ENCODE peak calls at places on chromosomes 7 and 10, in eight cellular contexts. One of them, this sample, is unnamed.

GRCh38 chr7:27961255-27961654 is 219.3 kb downstream of the JAZF1 start:
- DNase-seq in transverse colon: no peak
- DNase-seq in stimulated activated CD4-positive, alpha-beta T cell treated with anti-CD3 and anti-CD28 coated beads, Interleukin-2, amount 100 ng/mL, for 48 hours: no peak
- DNase-seq in DND-41: no peak
- DNase-seq in T-helper 1 cell: no peak
- DNase-seq in sciatic nerve: no peak
- DNase-seq in activated T-cell treated with anti-CD3 and anti-CD28 coated beads for 1 hour: no peak
- DNase-seq in posterior cingulate gyrus: no peak
- DNase-seq in this sample: no peak

GRCh38 chr10:34697366-34698247 is 117.5 kb downstream of the PARD3 start:
- DNase-seq in transverse colon: no peak
- DNase-seq in stimulated activated CD4-positive, alpha-beta T cell treated with anti-CD3 and anti-CD28 coated beads, Interleukin-2, amount 100 ng/mL, for 48 hours: no peak
- DNase-seq in DND-41: no peak
- DNase-seq in T-helper 1 cell: no peak
- DNase-seq in sciatic nerve: no peak
- DNase-seq in activated T-cell treated with anti-CD3 and anti-CD28 coated beads for 1 hour: no peak
- DNase-seq in posterior cingulate gyrus: no peak
- DNase-seq in this sample: no peak

GRCh38 chr7:127997226-127997922 is 33.9 kb downstream of the LRRC4 start:
- DNase-seq in transverse colon: no peak
- DNase-seq in stimulated activated CD4-positive, alpha-beta T cell treated with anti-CD3 and anti-CD28 coated beads, Interleukin-2, amount 100 ng/mL, for 48 hours: no peak
- DNase-seq in DND-41: no peak
- DNase-seq in T-helper 1 cell: no peak
- DNase-seq in sciatic nerve: no peak
- DNase-seq in activated T-cell treated with anti-CD3 and anti-CD28 coated beads for 1 hour: no peak
- DNase-seq in posterior cingulate gyrus: no peak
- DNase-seq in this sample: no peak

GRCh38 chr7:85695041-85695990 is 508.5 kb upstream of the SEMA3D start:
- DNase-seq in transverse colon: no peak
- DNase-seq in stimulated activated CD4-positive, alpha-beta T cell treated with anti-CD3 and anti-CD28 coated beads, Interleukin-2, amount 100 ng/mL, for 48 hours: no peak
- DNase-seq in DND-41: no peak
- DNase-seq in T-helper 1 cell: no peak
- DNase-seq in sciatic nerve: no peak
- DNase-seq in activated T-cell treated with anti-CD3 and anti-CD28 coated beads for 1 hour: no peak
- DNase-seq in posterior cingulate gyrus: no peak
- DNase-seq in this sample: no peak

GRCh38 chr7:19275000-19275399 is 129.8 kb upstream of the FERD3L start:
- DNase-seq in transverse colon: no peak
- DNase-seq in stimulated activated CD4-positive, alpha-beta T cell treated with anti-CD3 and anti-CD28 coated beads, Interleukin-2, amount 100 ng/mL, for 48 hours: no peak
- DNase-seq in DND-41: no peak
- DNase-seq in T-helper 1 cell: no peak
- DNase-seq in sciatic nerve: no peak
- DNase-seq in activated T-cell treated with anti-CD3 and anti-CD28 coated beads for 1 hour: no peak
- DNase-seq in posterior cingulate gyrus: no peak
- DNase-seq in this sample: no peak

GRCh38 chr7:106367018-106367420 is 82.2 kb upstream of the NAMPT start:
- DNase-seq in transverse colon: no peak
- DNase-seq in stimulated activated CD4-positive, alpha-beta T cell treated with anti-CD3 and anti-CD28 coated beads, Interleukin-2, amount 100 ng/mL, for 48 hours: no peak
- DNase-seq in DND-41: peak
- DNase-seq in T-helper 1 cell: no peak
- DNase-seq in sciatic nerve: no peak
- DNase-seq in activated T-cell treated with anti-CD3 and anti-CD28 coated beads for 1 hour: no peak
- DNase-seq in posterior cingulate gyrus: no peak
- DNase-seq in this sample: no peak

GRCh38 chr7:143315782-143316181 is at the start of gene CLCN1:
- DNase-seq in transverse colon: no peak
- DNase-seq in stimulated activated CD4-positive, alpha-beta T cell treated with anti-CD3 and anti-CD28 coated beads, Interleukin-2, amount 100 ng/mL, for 48 hours: no peak
- DNase-seq in DND-41: no peak
- DNase-seq in T-helper 1 cell: no peak
- DNase-seq in sciatic nerve: no peak
- DNase-seq in activated T-cell treated with anti-CD3 and anti-CD28 coated beads for 1 hour: no peak
- DNase-seq in posterior cingulate gyrus: no peak
- DNase-seq in this sample: no peak

GRCh38 chr10:78207216-78207615 is 173.6 kb downstream of the RPS24 start:
- DNase-seq in transverse colon: no peak
- DNase-seq in stimulated activated CD4-positive, alpha-beta T cell treated with anti-CD3 and anti-CD28 coated beads, Interleukin-2, amount 100 ng/mL, for 48 hours: no peak
- DNase-seq in DND-41: no peak
- DNase-seq in T-helper 1 cell: no peak
- DNase-seq in sciatic nerve: no peak
- DNase-seq in activated T-cell treated with anti-CD3 and anti-CD28 coated beads for 1 hour: no peak
- DNase-seq in posterior cingulate gyrus: no peak
- DNase-seq in this sample: no peak

GRCh38 chr10:22250897-22251605 is 33.2 kb upstream of the EBLN1 start:
- DNase-seq in transverse colon: no peak
- DNase-seq in stimulated activated CD4-positive, alpha-beta T cell treated with anti-CD3 and anti-CD28 coated beads, Interleukin-2, amount 100 ng/mL, for 48 hours: no peak
- DNase-seq in DND-41: no peak
- DNase-seq in T-helper 1 cell: no peak
- DNase-seq in sciatic nerve: no peak
- DNase-seq in activated T-cell treated with anti-CD3 and anti-CD28 coated beads for 1 hour: no peak
- DNase-seq in posterior cingulate gyrus: no peak
- DNase-seq in this sample: no peak

GRCh38 chr7:38686888-38687287 is 55.7 kb upstream of the AMPH start:
- DNase-seq in transverse colon: no peak
- DNase-seq in stimulated activated CD4-positive, alpha-beta T cell treated with anti-CD3 and anti-CD28 coated beads, Interleukin-2, amount 100 ng/mL, for 48 hours: no peak
- DNase-seq in DND-41: no peak
- DNase-seq in T-helper 1 cell: no peak
- DNase-seq in sciatic nerve: no peak
- DNase-seq in activated T-cell treated with anti-CD3 and anti-CD28 coated beads for 1 hour: no peak
- DNase-seq in posterior cingulate gyrus: no peak
- DNase-seq in this sample: no peak

GRCh38 chr7:108460964-108461363 is 4.7 kb upstream of the NRCAM start:
- DNase-seq in transverse colon: no peak
- DNase-seq in stimulated activated CD4-positive, alpha-beta T cell treated with anti-CD3 and anti-CD28 coated beads, Interleukin-2, amount 100 ng/mL, for 48 hours: no peak
- DNase-seq in DND-41: no peak
- DNase-seq in T-helper 1 cell: no peak
- DNase-seq in sciatic nerve: no peak
- DNase-seq in activated T-cell treated with anti-CD3 and anti-CD28 coated beads for 1 hour: no peak
- DNase-seq in posterior cingulate gyrus: no peak
- DNase-seq in this sample: no peak

GRCh38 chr7:141178486-141179135 is 104.7 kb downstream of the TMEM178B start:
- DNase-seq in transverse colon: no peak
- DNase-seq in stimulated activated CD4-positive, alpha-beta T cell treated with anti-CD3 and anti-CD28 coated beads, Interleukin-2, amount 100 ng/mL, for 48 hours: no peak
- DNase-seq in DND-41: no peak
- DNase-seq in T-helper 1 cell: no peak
- DNase-seq in sciatic nerve: no peak
- DNase-seq in activated T-cell treated with anti-CD3 and anti-CD28 coated beads for 1 hour: no peak
- DNase-seq in posterior cingulate gyrus: no peak
- DNase-seq in this sample: no peak

GRCh38 chr10:131667047-131667446 is 233.8 kb upstream of the PPP2R2D start:
- DNase-seq in transverse colon: no peak
- DNase-seq in stimulated activated CD4-positive, alpha-beta T cell treated with anti-CD3 and anti-CD28 coated beads, Interleukin-2, amount 100 ng/mL, for 48 hours: no peak
- DNase-seq in DND-41: no peak
- DNase-seq in T-helper 1 cell: no peak
- DNase-seq in sciatic nerve: no peak
- DNase-seq in activated T-cell treated with anti-CD3 and anti-CD28 coated beads for 1 hour: no peak
- DNase-seq in posterior cingulate gyrus: no peak
- DNase-seq in this sample: no peak

GRCh38 chr10:71980181-71981023 is 16.2 kb downstream of the CHST3 start:
- DNase-seq in transverse colon: no peak
- DNase-seq in stimulated activated CD4-positive, alpha-beta T cell treated with anti-CD3 and anti-CD28 coated beads, Interleukin-2, amount 100 ng/mL, for 48 hours: no peak
- DNase-seq in DND-41: no peak
- DNase-seq in T-helper 1 cell: no peak
- DNase-seq in sciatic nerve: no peak
- DNase-seq in activated T-cell treated with anti-CD3 and anti-CD28 coated beads for 1 hour: no peak
- DNase-seq in posterior cingulate gyrus: no peak
- DNase-seq in this sample: no peak

GRCh38 chr10:12414278-12414988 is 65.1 kb downstream of the CAMK1D start:
- DNase-seq in transverse colon: no peak
- DNase-seq in stimulated activated CD4-positive, alpha-beta T cell treated with anti-CD3 and anti-CD28 coated beads, Interleukin-2, amount 100 ng/mL, for 48 hours: no peak
- DNase-seq in DND-41: no peak
- DNase-seq in T-helper 1 cell: no peak
- DNase-seq in sciatic nerve: no peak
- DNase-seq in activated T-cell treated with anti-CD3 and anti-CD28 coated beads for 1 hour: no peak
- DNase-seq in posterior cingulate gyrus: no peak
- DNase-seq in this sample: no peak

GRCh38 chr7:13731643-13732042 is 257.8 kb downstream of the ETV1 start:
- DNase-seq in transverse colon: no peak
- DNase-seq in stimulated activated CD4-positive, alpha-beta T cell treated with anti-CD3 and anti-CD28 coated beads, Interleukin-2, amount 100 ng/mL, for 48 hours: no peak
- DNase-seq in DND-41: no peak
- DNase-seq in T-helper 1 cell: no peak
- DNase-seq in sciatic nerve: no peak
- DNase-seq in activated T-cell treated with anti-CD3 and anti-CD28 coated beads for 1 hour: no peak
- DNase-seq in posterior cingulate gyrus: no peak
- DNase-seq in this sample: no peak

GRCh38 chr7:155356323-155357105 is 58.8 kb downstream of the INSIG1 start:
- DNase-seq in transverse colon: no peak
- DNase-seq in stimulated activated CD4-positive, alpha-beta T cell treated with anti-CD3 and anti-CD28 coated beads, Interleukin-2, amount 100 ng/mL, for 48 hours: no peak
- DNase-seq in DND-41: peak
- DNase-seq in T-helper 1 cell: no peak
- DNase-seq in sciatic nerve: peak
- DNase-seq in activated T-cell treated with anti-CD3 and anti-CD28 coated beads for 1 hour: no peak
- DNase-seq in posterior cingulate gyrus: no peak
- DNase-seq in this sample: no peak

GRCh38 chr10:50396491-50397311 is 145.4 kb upstream of the ASAH2 start:
- DNase-seq in transverse colon: no peak
- DNase-seq in stimulated activated CD4-positive, alpha-beta T cell treated with anti-CD3 and anti-CD28 coated beads, Interleukin-2, amount 100 ng/mL, for 48 hours: peak
- DNase-seq in DND-41: no peak
- DNase-seq in T-helper 1 cell: no peak
- DNase-seq in sciatic nerve: no peak
- DNase-seq in activated T-cell treated with anti-CD3 and anti-CD28 coated beads for 1 hour: no peak
- DNase-seq in posterior cingulate gyrus: no peak
- DNase-seq in this sample: no peak

GRCh38 chr7:150417863-150418262 is 32.6 kb upstream of the GIMAP8 start:
- DNase-seq in transverse colon: no peak
- DNase-seq in stimulated activated CD4-positive, alpha-beta T cell treated with anti-CD3 and anti-CD28 coated beads, Interleukin-2, amount 100 ng/mL, for 48 hours: no peak
- DNase-seq in DND-41: peak
- DNase-seq in T-helper 1 cell: no peak
- DNase-seq in sciatic nerve: peak
- DNase-seq in activated T-cell treated with anti-CD3 and anti-CD28 coated beads for 1 hour: no peak
- DNase-seq in posterior cingulate gyrus: no peak
- DNase-seq in this sample: no peak

GRCh38 chr7:2934984-2935740 is 91.1 kb upstream of the GNA12 start:
- DNase-seq in transverse colon: no peak
- DNase-seq in stimulated activated CD4-positive, alpha-beta T cell treated with anti-CD3 and anti-CD28 coated beads, Interleukin-2, amount 100 ng/mL, for 48 hours: no peak
- DNase-seq in DND-41: no peak
- DNase-seq in T-helper 1 cell: no peak
- DNase-seq in sciatic nerve: peak
- DNase-seq in activated T-cell treated with anti-CD3 and anti-CD28 coated beads for 1 hour: no peak
- DNase-seq in posterior cingulate gyrus: no peak
- DNase-seq in this sample: no peak

GRCh38 chr10:53697038-53697437 is 924.5 kb upstream of the MBL2 start:
- DNase-seq in transverse colon: no peak
- DNase-seq in stimulated activated CD4-positive, alpha-beta T cell treated with anti-CD3 and anti-CD28 coated beads, Interleukin-2, amount 100 ng/mL, for 48 hours: no peak
- DNase-seq in DND-41: no peak
- DNase-seq in T-helper 1 cell: no peak
- DNase-seq in sciatic nerve: no peak
- DNase-seq in activated T-cell treated with anti-CD3 and anti-CD28 coated beads for 1 hour: no peak
- DNase-seq in posterior cingulate gyrus: no peak
- DNase-seq in this sample: no peak

GRCh38 chr7:47073284-47073683 is 508.6 kb downstream of the TNS3 start:
- DNase-seq in transverse colon: no peak
- DNase-seq in stimulated activated CD4-positive, alpha-beta T cell treated with anti-CD3 and anti-CD28 coated beads, Interleukin-2, amount 100 ng/mL, for 48 hours: no peak
- DNase-seq in DND-41: no peak
- DNase-seq in T-helper 1 cell: no peak
- DNase-seq in sciatic nerve: no peak
- DNase-seq in activated T-cell treated with anti-CD3 and anti-CD28 coated beads for 1 hour: no peak
- DNase-seq in posterior cingulate gyrus: no peak
- DNase-seq in this sample: no peak

GRCh38 chr10:51422311-51423120 is 276.9 kb downstream of the CSTF2T start:
- DNase-seq in transverse colon: peak
- DNase-seq in stimulated activated CD4-positive, alpha-beta T cell treated with anti-CD3 and anti-CD28 coated beads, Interleukin-2, amount 100 ng/mL, for 48 hours: peak
- DNase-seq in DND-41: peak
- DNase-seq in T-helper 1 cell: no peak
- DNase-seq in sciatic nerve: peak
- DNase-seq in activated T-cell treated with anti-CD3 and anti-CD28 coated beads for 1 hour: peak
- DNase-seq in posterior cingulate gyrus: no peak
- DNase-seq in this sample: peak

GRCh38 chr7:123557016-123557630 is 495 bp downstream of the NDUFA5 start:
- DNase-seq in transverse colon: no peak
- DNase-seq in stimulated activated CD4-positive, alpha-beta T cell treated with anti-CD3 and anti-CD28 coated beads, Interleukin-2, amount 100 ng/mL, for 48 hours: no peak
- DNase-seq in DND-41: no peak
- DNase-seq in T-helper 1 cell: no peak
- DNase-seq in sciatic nerve: no peak
- DNase-seq in activated T-cell treated with anti-CD3 and anti-CD28 coated beads for 1 hour: no peak
- DNase-seq in posterior cingulate gyrus: no peak
- DNase-seq in this sample: no peak

GRCh38 chr7:128201067-128201689 is 39.9 kb upstream of the LEP start:
- DNase-seq in transverse colon: no peak
- DNase-seq in stimulated activated CD4-positive, alpha-beta T cell treated with anti-CD3 and anti-CD28 coated beads, Interleukin-2, amount 100 ng/mL, for 48 hours: no peak
- DNase-seq in DND-41: no peak
- DNase-seq in T-helper 1 cell: no peak
- DNase-seq in sciatic nerve: no peak
- DNase-seq in activated T-cell treated with anti-CD3 and anti-CD28 coated beads for 1 hour: no peak
- DNase-seq in posterior cingulate gyrus: no peak
- DNase-seq in this sample: no peak

GRCh38 chr7:146636033-146636356 is 519.4 kb downstream of the CNTNAP2 start:
- DNase-seq in transverse colon: no peak
- DNase-seq in stimulated activated CD4-positive, alpha-beta T cell treated with anti-CD3 and anti-CD28 coated beads, Interleukin-2, amount 100 ng/mL, for 48 hours: no peak
- DNase-seq in DND-41: no peak
- DNase-seq in T-helper 1 cell: no peak
- DNase-seq in sciatic nerve: no peak
- DNase-seq in activated T-cell treated with anti-CD3 and anti-CD28 coated beads for 1 hour: no peak
- DNase-seq in posterior cingulate gyrus: no peak
- DNase-seq in this sample: no peak

GRCh38 chr10:102227050-102227449 is 951 bp downstream of the ELOVL3 start:
- DNase-seq in transverse colon: no peak
- DNase-seq in stimulated activated CD4-positive, alpha-beta T cell treated with anti-CD3 and anti-CD28 coated beads, Interleukin-2, amount 100 ng/mL, for 48 hours: no peak
- DNase-seq in DND-41: no peak
- DNase-seq in T-helper 1 cell: no peak
- DNase-seq in sciatic nerve: no peak
- DNase-seq in activated T-cell treated with anti-CD3 and anti-CD28 coated beads for 1 hour: no peak
- DNase-seq in posterior cingulate gyrus: no peak
- DNase-seq in this sample: no peak

GRCh38 chr10:114023198-114023597 is 20.5 kb upstream of the ADRB1 start:
- DNase-seq in transverse colon: no peak
- DNase-seq in stimulated activated CD4-positive, alpha-beta T cell treated with anti-CD3 and anti-CD28 coated beads, Interleukin-2, amount 100 ng/mL, for 48 hours: no peak
- DNase-seq in DND-41: no peak
- DNase-seq in T-helper 1 cell: no peak
- DNase-seq in sciatic nerve: no peak
- DNase-seq in activated T-cell treated with anti-CD3 and anti-CD28 coated beads for 1 hour: no peak
- DNase-seq in posterior cingulate gyrus: no peak
- DNase-seq in this sample: no peak

GRCh38 chr7:22662031-22662430 is 65.0 kb upstream of the IL6 start:
- DNase-seq in transverse colon: no peak
- DNase-seq in stimulated activated CD4-positive, alpha-beta T cell treated with anti-CD3 and anti-CD28 coated beads, Interleukin-2, amount 100 ng/mL, for 48 hours: no peak
- DNase-seq in DND-41: no peak
- DNase-seq in T-helper 1 cell: no peak
- DNase-seq in sciatic nerve: no peak
- DNase-seq in activated T-cell treated with anti-CD3 and anti-CD28 coated beads for 1 hour: no peak
- DNase-seq in posterior cingulate gyrus: no peak
- DNase-seq in this sample: no peak

GRCh38 chr7:133704436-133704835 is 422.7 kb upstream of the LRGUK start:
- DNase-seq in transverse colon: no peak
- DNase-seq in stimulated activated CD4-positive, alpha-beta T cell treated with anti-CD3 and anti-CD28 coated beads, Interleukin-2, amount 100 ng/mL, for 48 hours: no peak
- DNase-seq in DND-41: no peak
- DNase-seq in T-helper 1 cell: no peak
- DNase-seq in sciatic nerve: no peak
- DNase-seq in activated T-cell treated with anti-CD3 and anti-CD28 coated beads for 1 hour: no peak
- DNase-seq in posterior cingulate gyrus: no peak
- DNase-seq in this sample: no peak

GRCh38 chr10:101840741-101841453 is 2.7 kb downstream of the KCNIP2 start:
- DNase-seq in transverse colon: peak
- DNase-seq in stimulated activated CD4-positive, alpha-beta T cell treated with anti-CD3 and anti-CD28 coated beads, Interleukin-2, amount 100 ng/mL, for 48 hours: peak
- DNase-seq in DND-41: peak
- DNase-seq in T-helper 1 cell: peak
- DNase-seq in sciatic nerve: peak
- DNase-seq in activated T-cell treated with anti-CD3 and anti-CD28 coated beads for 1 hour: peak
- DNase-seq in posterior cingulate gyrus: peak
- DNase-seq in this sample: peak

GRCh38 chr7:13099197-13099795 is 411.9 kb downstream of the ARL4A start:
- DNase-seq in transverse colon: no peak
- DNase-seq in stimulated activated CD4-positive, alpha-beta T cell treated with anti-CD3 and anti-CD28 coated beads, Interleukin-2, amount 100 ng/mL, for 48 hours: no peak
- DNase-seq in DND-41: no peak
- DNase-seq in T-helper 1 cell: no peak
- DNase-seq in sciatic nerve: no peak
- DNase-seq in activated T-cell treated with anti-CD3 and anti-CD28 coated beads for 1 hour: no peak
- DNase-seq in posterior cingulate gyrus: no peak
- DNase-seq in this sample: no peak

GRCh38 chr10:12703813-12704212 is 297.7 kb downstream of the CCDC3 start:
- DNase-seq in transverse colon: no peak
- DNase-seq in stimulated activated CD4-positive, alpha-beta T cell treated with anti-CD3 and anti-CD28 coated beads, Interleukin-2, amount 100 ng/mL, for 48 hours: no peak
- DNase-seq in DND-41: no peak
- DNase-seq in T-helper 1 cell: no peak
- DNase-seq in sciatic nerve: no peak
- DNase-seq in activated T-cell treated with anti-CD3 and anti-CD28 coated beads for 1 hour: no peak
- DNase-seq in posterior cingulate gyrus: no peak
- DNase-seq in this sample: no peak

GRCh38 chr7:19696926-19697325 is 11.9 kb downstream of the POLR1F start:
- DNase-seq in transverse colon: no peak
- DNase-seq in stimulated activated CD4-positive, alpha-beta T cell treated with anti-CD3 and anti-CD28 coated beads, Interleukin-2, amount 100 ng/mL, for 48 hours: no peak
- DNase-seq in DND-41: no peak
- DNase-seq in T-helper 1 cell: no peak
- DNase-seq in sciatic nerve: no peak
- DNase-seq in activated T-cell treated with anti-CD3 and anti-CD28 coated beads for 1 hour: no peak
- DNase-seq in posterior cingulate gyrus: no peak
- DNase-seq in this sample: no peak